ENCODE peak calls at places on chromosomes 4 and X, in six cellular contexts. R, V, U, O, A and C are unnamed samples.

GRCh38 chr4:87654487-87655044 is 4.5 kb downstream of the DMP1 start:
- DNase-seq in R (no peak), O (no peak), V (no peak), U (no peak), A (no peak), C (no peak)

GRCh38 chr4:10032625-10033024 is 11.3 kb upstream of the SLC2A9 start:
- DNase-seq in U (no peak), V (peak; percentile 96), R (peak; percentile 60), A (peak; percentile 80), O (no peak), C (no peak)

GRCh38 chr4:145812902-145813301 is 125.7 kb downstream of the ZNF827 start:
- DNase-seq in O (no peak), U (no peak), R (no peak), V (peak; percentile 85), A (peak; percentile 47), C (no peak)

GRCh38 chr4:3302164-3302785 is 9.5 kb downstream of the RGS12 start:
- DNase-seq in O (peak; percentile 83), V (no peak), U (peak; percentile 98), A (peak; percentile 51), R (no peak), C (no peak)

GRCh38 chrX:110004210-110004609 is 1.3 kb downstream of the TMEM164 start:
- DNase-seq in R (peak; percentile 64), O (peak; percentile 85), U (no peak), A (no peak), V (peak; percentile 80), C (no peak)

GRCh38 chr4:53913771-53914170 is 150.6 kb downstream of the CHIC2 start:
- DNase-seq in O (no peak), U (no peak), R (no peak), A (no peak), V (no peak), C (no peak)

GRCh38 chr4:57234252-57234775 is 124.1 kb upstream of the IGFBP7 start:
- DNase-seq in A (no peak), O (no peak), V (no peak), U (no peak), R (no peak), C (no peak)

GRCh38 chr4:9773464-9773863 is 8.0 kb upstream of the DRD5 start:
- DNase-seq in U (no peak), R (no peak), O (no peak), A (no peak), V (no peak), C (no peak)

GRCh38 chr4:84530871-84531270 is 31.8 kb upstream of the NKX6-1 start:
- DNase-seq in R (no peak), O (no peak), A (peak; percentile 11), U (no peak), V (peak; percentile 86), C (peak; percentile 10)

GRCh38 chr4:140095694-140096482 is 58.1 kb downstream of the MAML3 start:
- DNase-seq in A (peak; percentile 100), V (peak; percentile 68), U (peak; percentile 77), O (peak; percentile 85), R (peak; percentile 56), C (peak; percentile 78)

GRCh38 chr4:72330381-72330780 is 238.6 kb downstream of the ADAMTS3 start:
- DNase-seq in U (no peak), V (no peak), O (no peak), A (no peak), R (no peak), C (no peak)

GRCh38 chrX:13357925-13358324 is 38.1 kb upstream of the ATXN3L start:
- DNase-seq in U (no peak), O (no peak), V (no peak), A (no peak), R (no peak), C (no peak)

GRCh38 chr4:177444911-177445736 is 2.9 kb upstream of the AGA start:
- DNase-seq in V (no peak), U (no peak), O (no peak), A (no peak), R (no peak), C (no peak)

GRCh38 chrX:38798956-38799355 is 2.3 kb upstream of the MID1IP1 start:
- DNase-seq in U (no peak), V (no peak), A (peak; percentile 85), O (no peak), R (no peak), C (no peak)

GRCh38 chrX:131977619-131978018 is 45.5 kb upstream of the STK26 start:
- DNase-seq in O (no peak), R (no peak), V (peak; percentile 69), A (no peak), U (no peak), C (no peak)

GRCh38 chr4:15063341-15063740 is 61.1 kb downstream of the CPEB2 start:
- DNase-seq in V (no peak), A (no peak), U (no peak), R (no peak), O (no peak), C (no peak)

GRCh38 chr4:41510179-41510578 is 27.8 kb upstream of the LIMCH1 start:
- DNase-seq in U (no peak), R (no peak), A (no peak), O (no peak), V (no peak), C (no peak)

GRCh38 chr4:46648088-46648744 is 258.3 kb upstream of the GABRA2 start:
- DNase-seq in O (no peak), A (no peak), V (peak; percentile 52), R (peak; percentile 6), U (no peak), C (no peak)

GRCh38 chr4:128521634-128522253 is 234.1 kb upstream of the PGRMC2 start:
- DNase-seq in U (no peak), O (no peak), R (no peak), V (no peak), A (peak; percentile 83), C (no peak)

GRCh38 chr4:105807496-105807895 is 87.8 kb upstream of the NPNT start:
- DNase-seq in U (no peak), O (no peak), V (no peak), R (no peak), A (peak; percentile 20), C (no peak)

GRCh38 chr4:121650741-121651140 is 46.0 kb downstream of the ANXA5 start:
- DNase-seq in O (no peak), A (no peak), V (no peak), R (no peak), U (no peak), C (no peak)

GRCh38 chr4:108650212-108651067 is at the start of gene OSTC:
- DNase-seq in U (peak; percentile 90), V (peak; percentile 83), A (peak; percentile 94), O (peak; percentile 99), R (peak; percentile 96), C (peak; percentile 88)
- TF ChIP-seq CTCF in U (no peak), V (peak; percentile 48), A (no peak), O (no peak), R (no peak), C (peak; percentile 19)

DNA sequence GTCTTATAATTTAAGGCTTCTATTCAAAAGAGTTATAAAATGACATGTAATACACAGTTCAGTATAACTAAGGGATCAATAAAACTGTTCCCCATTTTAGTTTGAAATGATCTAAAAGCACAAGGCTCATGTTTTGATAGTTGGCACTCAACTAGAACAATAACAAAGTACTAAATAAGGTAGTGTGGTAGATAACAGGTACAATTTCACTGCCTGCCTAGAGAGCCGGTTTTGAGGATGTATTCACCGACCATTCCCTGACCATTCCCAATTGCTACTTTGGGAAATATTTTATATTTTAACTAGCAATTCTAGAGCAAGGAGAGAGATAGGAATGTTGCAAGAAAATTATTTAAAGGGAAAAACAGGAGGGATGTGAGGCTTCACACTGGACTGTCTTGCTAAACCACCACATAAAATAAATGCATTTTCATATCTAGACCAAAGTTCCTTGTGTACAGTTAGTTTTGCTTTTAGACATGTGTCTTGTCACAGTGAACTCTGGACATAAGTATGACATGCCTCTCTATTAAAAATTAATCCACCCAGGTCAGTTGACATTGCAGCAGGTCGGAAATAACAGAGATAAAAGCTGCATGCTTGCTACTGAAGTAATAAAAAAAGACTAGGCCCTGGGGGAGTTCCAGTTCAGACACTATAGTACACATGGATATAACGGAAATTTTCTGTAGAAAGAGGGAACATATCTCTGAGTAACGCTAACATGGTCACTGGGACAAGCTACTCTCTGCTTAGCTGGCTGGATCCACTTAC is 56.2 kb upstream of the NAP1L5 start:
- DNase-seq in O (no peak), V (no peak), U (no peak), A (no peak), R (no peak), C (no peak)
- H3K4me3 ChIP-seq in O (no peak overlapping the region), V (no peak overlapping the region), U (no peak overlapping the region), A (no peak overlapping the region), R (no peak overlapping the region), C (no peak overlapping the region)

GRCh38 chrX:56564921-56565861 is 1.8 kb downstream of the UBQLN2 start:
- DNase-seq in O (peak; percentile 63), R (peak; percentile 1), A (no peak), V (no peak), U (no peak), C (no peak)

GRCh38 chrX:56564182-56564885 is 907 bp downstream of the UBQLN2 start:
- DNase-seq in A (peak; percentile 72), V (peak; percentile 76), R (peak; percentile 15), U (peak; percentile 27), O (no peak), C (no peak)

DNA sequence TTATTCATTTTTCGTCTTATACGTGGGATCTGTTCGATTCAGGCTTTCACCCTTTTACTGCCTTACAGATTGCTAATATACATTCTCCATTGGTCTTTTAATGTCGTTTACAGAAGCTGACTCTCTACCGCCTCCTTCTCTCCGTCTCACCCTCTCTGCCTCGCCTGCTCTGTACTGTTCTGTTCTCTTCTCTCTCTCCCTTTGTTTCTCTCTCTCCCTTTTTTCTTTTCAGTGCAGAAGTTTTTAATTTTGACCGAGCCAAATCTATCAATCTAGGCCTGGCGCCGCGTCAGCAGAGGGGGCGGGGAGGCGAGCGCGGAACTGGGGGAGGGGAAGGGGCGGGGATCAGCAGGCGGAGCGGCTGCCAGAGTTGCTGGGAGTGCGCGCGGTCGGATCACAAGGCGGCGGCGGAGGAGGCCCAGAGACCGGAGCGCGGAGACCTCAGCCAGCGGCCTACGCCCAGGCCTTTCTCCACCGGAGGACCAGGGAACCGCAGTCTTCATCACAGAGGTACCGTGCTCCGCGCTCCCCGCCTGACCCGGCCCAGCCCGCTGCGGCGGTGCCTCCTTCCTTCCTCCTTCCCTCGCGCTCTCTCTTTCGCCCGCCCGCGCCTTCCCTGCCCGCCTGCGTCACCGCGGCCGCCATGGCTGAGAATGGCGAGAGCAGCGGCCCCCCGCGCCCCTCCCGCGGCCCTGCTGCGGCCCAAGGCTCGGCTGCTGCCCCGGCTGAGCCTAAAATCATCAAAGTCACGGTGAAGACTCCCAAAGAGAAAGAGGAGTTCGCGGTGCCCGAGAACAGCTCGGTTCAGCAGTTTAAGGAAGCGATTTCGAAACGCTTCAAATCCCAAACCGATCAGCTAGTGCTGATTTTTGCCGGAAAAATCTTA is at the start of gene UBQLN2:
- DNase-seq in R (peak; percentile 82), V (peak; percentile 49), U (peak; percentile 80), O (peak; percentile 95), A (peak; percentile 66), C (peak; percentile 32)
- TF ChIP-seq CTCF in R (peak; percentile 34), V (peak; percentile 29), U (no peak), O (no peak), A (no peak), C (no peak)

GRCh38 chr4:81039351-81040174 is 9.1 kb downstream of the BMP3 start:
- DNase-seq in R (no peak), A (no peak), U (no peak), O (no peak), V (peak; percentile 46), C (no peak)

GRCh38 chr4:81038636-81039350 is 8.3 kb downstream of the BMP3 start:
- DNase-seq in A (no peak), U (no peak), R (no peak), V (no peak), O (no peak), C (no peak)

GRCh38 chr4:81042578-81043365 is 12.3 kb downstream of the BMP3 start:
- DNase-seq in R (no peak), O (no peak), V (no peak), U (no peak), A (no peak), C (no peak)

GRCh38 chr4:81040175-81040659 is 9.7 kb downstream of the BMP3 start:
- DNase-seq in A (peak; percentile 6), U (no peak), R (no peak), V (no peak), O (no peak), C (peak; percentile 24)
- H3K4me3 ChIP-seq in A (no peak overlapping the region), U (no peak overlapping the region), R (no peak overlapping the region), V (no peak overlapping the region), O (no peak overlapping the region), C (no peak overlapping the region)